ENCODE peak calls at places on chromosomes 6 and 20, in nine cellular contexts. L, Y, V, S, K, M, A, U and O are unnamed samples.

GRCh38 chr6:42017021-42017643 is 33.2 kb upstream of the TAF8 start:
- DNase-seq in K (peak; percentile 90), S (no peak), Y (no peak), M (no peak), A (peak; percentile 52), U (peak; percentile 92), L (no peak), V (peak; percentile 61), O (no peak)

GRCh38 chr6:27332692-27333641 is 20.9 kb upstream of the POM121L2 start:
- DNase-seq in L (peak; percentile 11), M (no peak), U (peak; percentile 72), A (peak; percentile 62), V (peak; percentile 64), K (peak; percentile 71), S (peak; percentile 35), Y (peak; percentile 55), O (no peak)

GRCh38 chr6:140445474-140446004 is 1071.1 kb upstream of the CITED2 start:
- DNase-seq in K (peak; percentile 53), A (no peak), V (peak; percentile 61), Y (no peak), U (peak; percentile 78), S (no peak), L (no peak), M (no peak), O (no peak)

GRCh38 chr6:131876545-131876944 is 68.7 kb downstream of the ENPP1 start:
- DNase-seq in M (no peak), K (no peak), A (no peak), L (no peak), Y (no peak), V (no peak), U (no peak), S (no peak), O (no peak)

GRCh38 chr6:139888691-139889122 is 514.3 kb upstream of the CITED2 start:
- DNase-seq in V (no peak), K (peak; percentile 17), U (peak; percentile 29), S (no peak), L (no peak), Y (peak; percentile 18), A (no peak), M (no peak), O (peak; percentile 78)

GRCh38 chr20:49562341-49563014 is 5.5 kb downstream of the PTGIS start:
- DNase-seq in K (peak; percentile 84), U (peak; percentile 97), A (no peak), V (peak; percentile 89), S (no peak), Y (peak; percentile 55), L (no peak), M (no peak), O (no peak)

GRCh38 chr6:41331401-41332150 is 3.8 kb upstream of the NCR2 start:
- DNase-seq in V (no peak), U (no peak), S (no peak), A (no peak), K (no peak), L (no peak), M (no peak), Y (no peak), O (no peak)

GRCh38 chr6:41376176-41376575 is 40.8 kb downstream of the NCR2 start:
- DNase-seq in V (no peak), A (no peak), Y (no peak), L (no peak), U (no peak), S (no peak), M (no peak), K (no peak), O (no peak)

GRCh38 chr6:35969676-35970075 is 48.8 kb upstream of the SRPK1 start:
- DNase-seq in U (peak; percentile 40), S (no peak), A (no peak), V (no peak), L (no peak), Y (no peak), M (no peak), K (peak; percentile 48), O (no peak)

GRCh38 chr20:29497261-29497671 is 1760.2 kb upstream of the DEFB115 start:
- DNase-seq in M (no peak), V (no peak), L (no peak), A (no peak), K (no peak), U (peak; percentile 1), Y (no peak), S (no peak), O (peak; percentile 56)

GRCh38 chr6:8207869-8208191 is 105.5 kb upstream of the EEF1E1 start:
- DNase-seq in S (no peak), K (no peak), M (no peak), L (no peak), U (no peak), A (no peak), V (no peak), Y (no peak), O (no peak)

GRCh38 chr6:27237089-27237723 is 10.3 kb upstream of the PRSS16 start:
- DNase-seq in U (peak; percentile 71), M (no peak), K (peak; percentile 77), A (peak; percentile 56), L (no peak), Y (peak; percentile 80), V (no peak), S (no peak), O (no peak)

GRCh38 chr6:3571206-3571815 is 114.5 kb upstream of the SLC22A23 start:
- DNase-seq in M (no peak), A (no peak), V (no peak), K (no peak), S (no peak), Y (no peak), L (no peak), U (no peak), O (no peak)

GRCh38 chr6:39785281-39785680 is 6.9 kb upstream of the DAAM2 start:
- DNase-seq in V (no peak), U (no peak), K (no peak), Y (no peak), M (no peak), S (no peak), A (no peak), L (no peak), O (no peak)

GRCh38 chr6:30883743-30884520 is at the start of gene DDR1:
- DNase-seq in S (peak; percentile 44), A (peak; percentile 22), L (no peak), M (no peak), V (no peak), U (peak; percentile 82), K (peak; percentile 54), Y (peak; percentile 58), O (peak; percentile 89)

GRCh38 chr20:5156670-5157448 is 30.1 kb downstream of the CDS2 start:
- DNase-seq in S (no peak), V (peak; percentile 45), A (no peak), U (peak; percentile 67), M (no peak), Y (no peak), K (peak; percentile 74), L (no peak), O (no peak)

GRCh38 chr20:58308680-58309527 is 611 bp upstream of the RAB22A start:
- DNase-seq in M (peak; percentile 33), A (peak; percentile 62), V (no peak), K (peak; percentile 46), S (peak; percentile 61), Y (peak; percentile 58), U (peak; percentile 49), L (no peak), O (no peak)

GRCh38 chr6:154991207-154991606 is 3.9 kb upstream of the TIAM2 start:
- DNase-seq in L (no peak), A (no peak), K (no peak), M (no peak), Y (no peak), V (no peak), U (peak; percentile 19), S (no peak), O (no peak)

GRCh38 chr20:5000263-5001173 is 792 bp downstream of the SLC23A2 start:
- DNase-seq in Y (peak; percentile 41), M (no peak), L (no peak), S (peak; percentile 12), V (no peak), K (peak; percentile 18), U (peak; percentile 52), A (peak; percentile 29), O (peak; percentile 59)

GRCh38 chr20:20214757-20215275 is 153.1 kb upstream of the INSM1 start:
- DNase-seq in V (no peak), K (no peak), S (no peak), U (no peak), M (no peak), L (no peak), Y (no peak), A (no peak), O (no peak)

GRCh38 chr20:39090881-39091280 is 128.7 kb downstream of the DHX35 start:
- DNase-seq in U (no peak), K (no peak), S (no peak), L (no peak), V (no peak), A (no peak), Y (no peak), M (no peak), O (no peak)

GRCh38 chr6:56403663-56404200 is 156.4 kb upstream of the COL21A1 start:
- DNase-seq in Y (no peak), A (no peak), M (no peak), U (no peak), S (no peak), K (no peak), V (no peak), L (no peak), O (no peak)

GRCh38 chr20:50595988-50596693 is 86.0 kb downstream of the PTPN1 start:
- DNase-seq in L (no peak), S (no peak), K (peak; percentile 24), A (no peak), M (no peak), V (no peak), Y (no peak), U (no peak), O (no peak)